ENCODE peak calls at places on chromosome 7, in seven cellular contexts. O is adrenal gland, V is GM23248, R is tibial nerve, G is cardiac muscle cell, P is mammary epithelial cell, B is OCI-LY7. M is an unnamed sample.

GRCh38 chr7:141701489-141702046 is 398 bp downstream of the DENND11 start:
- DNase-seq in R (no peak), B (peak; percentile 67), O (peak; percentile 46), P (no peak), G (peak; percentile 29), V (peak; percentile 66), M (peak; percentile 65)

GRCh38 chr7:80095545-80095944 is 39.1 kb upstream of the GNAI1 start:
- DNase-seq in V (peak; percentile 59), B (no peak), R (no peak), O (no peak), G (peak; percentile 52), P (no peak), M (no peak)

GRCh38 chr7:22909958-22910357 is 87.3 kb upstream of the TOMM7 start:
- DNase-seq in G (no peak), B (no peak), R (no peak), V (no peak), O (no peak), P (no peak), M (no peak)

GRCh38 chr7:100632951-100633717 is 8.2 kb downstream of the TFR2 start:
- DNase-seq in B (peak; percentile 84), P (peak; percentile 12), G (peak; percentile 31), R (no peak), O (peak; percentile 57), V (peak; percentile 69), M (peak; percentile 56)

GRCh38 chr7:3300651-3301471 is at the start of gene SDK1:
- DNase-seq in G (peak; percentile 94), V (peak; percentile 84), B (peak; percentile 92), P (peak; percentile 80), R (peak; percentile 87), O (peak; percentile 90), M (peak; percentile 93)

GRCh38 chr7:116518971-116519370 is 5.9 kb upstream of the CAV1 start:
- DNase-seq in V (no peak), G (no peak), O (no peak), P (no peak), B (no peak), R (no peak), M (no peak)

GRCh38 chr7:106501605-106502580 is 159.1 kb downstream of the CCDC71L start:
- DNase-seq in R (no peak), P (no peak), B (no peak), G (no peak), V (no peak), O (no peak), M (no peak)

GRCh38 chr7:16649196-16649595 is 3.2 kb downstream of the BZW2 start:
- DNase-seq in G (no peak), R (no peak), O (no peak), P (peak; percentile 33), V (peak; percentile 29), B (no peak), M (no peak)

GRCh38 chr7:87933953-87934698 is at the start of gene ADAM22:
- DNase-seq in V (peak; percentile 78), R (peak; percentile 54), P (peak; percentile 61), O (peak; percentile 92), B (peak; percentile 97), G (peak; percentile 93), M (peak; percentile 85)

GRCh38 chr7:83038787-83039186 is 123.9 kb downstream of the PCLO start:
- DNase-seq in P (no peak), V (no peak), O (no peak), G (no peak), R (no peak), B (no peak), M (no peak)

GRCh38 chr7:37832194-37832593 is 16.2 kb upstream of the NME8 start:
- DNase-seq in O (peak; percentile 75), G (peak; percentile 87), R (peak; percentile 57), P (no peak), V (peak; percentile 7), B (no peak), M (peak; percentile 7)

GRCh38 chr7:152735443-152736004 is 24.0 kb upstream of the ACTR3B start:
- DNase-seq in V (no peak), P (no peak), R (no peak), G (no peak), B (no peak), O (no peak), M (no peak)

GRCh38 chr7:45890902-45891461 is 2.7 kb downstream of the IGFBP1 start:
- DNase-seq in B (peak; percentile 41), V (peak; percentile 63), O (no peak), R (no peak), G (peak; percentile 64), P (peak; percentile 18), M (no peak)

GRCh38 chr7:16422100-16422430 is 727 bp upstream of the CRPPA start:
- DNase-seq in B (no peak), G (peak; percentile 80), R (no peak), O (no peak), V (peak; percentile 34), P (no peak), M (no peak)

GRCh38 chr7:57182031-57182430 is 49.8 kb upstream of the ZNF479 start:
- DNase-seq in O (no peak), G (no peak), R (no peak), B (no peak), P (no peak), V (no peak), M (no peak)

GRCh38 chr7:76302299-76303056 is at the start of gene HSPB1:
- DNase-seq in B (peak; percentile 86), V (peak; percentile 94), O (peak; percentile 97), P (peak; percentile 95), R (peak; percentile 86), G (peak; percentile 95), M (peak; percentile 74)

GRCh38 chr7:43938892-43939482 is 12.8 kb downstream of the UBE2D4 start:
- DNase-seq in V (no peak), P (no peak), G (no peak), R (no peak), O (no peak), B (no peak), M (no peak)
- H3K27ac ChIP-seq in V (no peak overlapping the region), P (no peak overlapping the region), G (no peak overlapping the region), R (no peak overlapping the region), O (no peak overlapping the region), B (no peak overlapping the region), M (no peak overlapping the region)

DNA sequence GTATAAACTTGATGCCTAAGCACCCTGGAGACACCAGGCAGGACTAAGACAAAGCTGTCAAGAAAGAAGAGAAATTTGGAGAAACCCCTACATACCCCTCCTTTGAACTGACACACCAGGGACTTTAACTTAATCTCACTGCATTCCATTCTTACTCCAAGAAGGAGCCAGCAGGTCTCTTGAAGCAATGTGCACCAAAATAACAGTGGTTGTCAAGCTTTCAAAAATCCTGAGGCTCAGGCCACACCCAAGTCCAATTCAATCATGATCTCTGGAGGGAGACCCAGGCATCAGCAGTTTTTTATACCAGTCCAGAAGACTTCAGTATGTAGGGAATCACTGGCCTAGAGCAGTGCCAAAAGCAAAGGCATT is 6.8 kb downstream of the SLC25A13 start:
- DNase-seq in P (no peak), G (no peak), B (no peak), V (no peak), R (no peak), O (no peak), M (no peak)
- H3K4me1 ChIP-seq in P (peaks cover 18% of the 10 kb centered on the region), G (peaks cover 11% of the 10 kb centered on the region), B (no peaks in the 10 kb centered on the region), V (no peaks in the 10 kb centered on the region), R (peaks cover 26% of the 10 kb centered on the region), O (peaks cover 55% of the 10 kb centered on the region), M (no peaks in the 10 kb centered on the region)

GRCh38 chr7:28621369-28621807 is 209.1 kb downstream of the CREB5 start:
- DNase-seq in O (no peak), G (no peak), V (no peak), B (no peak), R (no peak), P (no peak), M (no peak)
- H3K27ac ChIP-seq in O (no peak overlapping the region), G (no peak overlapping the region), V (no peak overlapping the region), B (no peak overlapping the region), R (no peak overlapping the region), P (no peak overlapping the region), M (no peak overlapping the region)

GRCh38 chr7:66920256-66920655 is 769 bp upstream of the TMEM248 start:
- DNase-seq in B (no peak), V (peak; percentile 26), G (no peak), R (no peak), P (no peak), O (no peak), M (no peak)
- H3K4me1 ChIP-seq in B (peaks cover 38% of the 10 kb centered on the region), V (peaks cover 9% of the 10 kb centered on the region), G (peaks cover 10% of the 10 kb centered on the region), R (peaks cover 22% of the 10 kb centered on the region), P (peaks cover 9% of the 10 kb centered on the region), O (peaks cover 26% of the 10 kb centered on the region), M (peaks cover 20% of the 10 kb centered on the region)

DNA sequence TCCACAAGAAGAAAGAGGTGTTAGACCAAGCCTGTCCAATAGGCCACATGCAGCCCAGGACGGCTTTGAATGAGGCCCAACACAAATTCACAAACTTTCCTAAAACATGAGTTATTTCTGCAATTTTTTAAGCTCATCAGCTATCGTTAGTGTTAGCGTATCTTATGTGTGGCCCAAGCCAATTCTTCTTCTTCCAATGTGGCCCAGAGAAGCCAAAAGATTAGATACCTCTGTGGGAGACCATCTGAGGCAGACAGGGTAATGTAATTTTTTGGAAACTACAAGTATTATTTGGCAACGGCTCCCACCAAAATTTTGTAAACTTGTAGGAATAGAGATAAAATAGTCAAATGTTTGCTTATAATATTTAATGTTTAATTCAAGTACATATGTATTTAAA is 153.8 kb downstream of the SRPK2 start:
- DNase-seq in G (no peak), B (no peak), O (no peak), V (no peak), P (no peak), R (no peak), M (no peak)
- H3K27ac ChIP-seq in G (no peak overlapping the region), B (no peak overlapping the region), O (no peak overlapping the region), V (no peak overlapping the region), P (no peak overlapping the region), R (no peak overlapping the region), M (no peak overlapping the region)

DNA sequence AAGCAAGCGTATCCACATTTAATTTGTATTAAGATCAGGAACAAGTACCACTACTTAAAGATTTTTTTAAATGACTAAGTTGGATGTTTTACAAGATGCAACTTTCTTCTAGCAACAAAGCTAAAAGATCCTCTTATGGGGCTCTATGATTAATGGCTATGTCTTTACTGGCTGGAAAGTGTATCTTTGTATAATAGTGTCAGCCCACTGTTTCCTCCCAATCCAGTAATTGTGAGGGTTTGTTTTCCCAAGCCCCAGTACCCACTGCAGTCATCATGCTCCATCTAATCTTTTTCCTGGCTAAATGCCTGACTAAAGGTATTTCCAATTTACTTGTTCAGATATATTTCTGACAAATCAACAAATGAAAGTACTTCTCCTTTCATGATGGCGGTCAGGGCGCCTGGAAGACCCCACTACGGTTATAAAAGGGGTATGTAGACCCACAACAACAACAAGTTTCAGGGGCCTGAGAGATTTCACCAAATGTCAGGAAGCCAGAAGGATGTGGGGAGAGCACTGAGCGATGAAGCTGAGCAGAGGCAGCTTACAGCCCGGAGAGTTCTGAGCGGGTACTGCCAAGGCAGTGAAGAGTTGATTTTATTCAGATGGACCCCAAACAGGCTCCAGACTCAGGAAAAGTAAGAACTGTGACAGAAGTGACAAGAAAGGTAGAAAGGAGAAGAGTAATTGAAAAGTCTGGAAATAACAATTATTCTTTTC is 222.6 kb upstream of the KLF14 start:
- DNase-seq in G (no peak), R (no peak), B (peak; percentile 19), O (no peak), P (no peak), V (peak; percentile 39), M (no peak)
- H3K4me1 ChIP-seq in G (no peaks in the 10 kb centered on the region), R (peaks cover 49% of the 10 kb centered on the region), B (peaks cover 52% of the 10 kb centered on the region), O (peaks cover 38% of the 10 kb centered on the region), P (peaks cover 24% of the 10 kb centered on the region), V (peaks cover 68% of the 10 kb centered on the region), M (peaks cover 68% of the 10 kb centered on the region)

M was measured in CD8-positive, alpha-beta T cell.